ENCODE peak calls at places on chromosomes 11 and 22, in six cellular contexts. T is PC-9, Z is psoas muscle, G is breast epithelium, X is tibial nerve, U is uterus. S is an unnamed sample.

GRCh38 chr11:32430586-32431357 is 4.6 kb downstream of the WT1 start:
- DNase-seq in U (peak; percentile 49), Z (no peak), G (no peak), T (no peak), X (no peak), S (no peak)

GRCh38 chr22:47604563-47604962 is 842.1 kb downstream of the TBC1D22A start:
- DNase-seq in U (no peak), T (no peak), Z (no peak), G (no peak), X (no peak), S (no peak)

GRCh38 chr22:38699143-38699542 is 1.6 kb downstream of the JOSD1 start:
- DNase-seq in U (no peak), X (no peak), G (no peak), T (no peak), Z (no peak), S (no peak)

GRCh38 chr11:132734217-132734616 is 798.1 kb downstream of the OPCML start:
- DNase-seq in G (no peak), X (no peak), T (no peak), U (no peak), Z (no peak), S (no peak)

GRCh38 chr22:30485362-30485988 is 13.7 kb upstream of the SEC14L3 start:
- DNase-seq in Z (peak; percentile 44), U (peak; percentile 43), G (peak; percentile 72), T (peak; percentile 49), X (no peak), S (no peak)

GRCh38 chr11:32340181-32340580 is 95.2 kb downstream of the WT1 start:
- DNase-seq in U (no peak), X (no peak), T (no peak), Z (no peak), G (no peak), S (no peak)

GRCh38 chr22:44395116-44396005 is 82.6 kb upstream of the SHISAL1 start:
- DNase-seq in U (peak; percentile 11), Z (no peak), G (peak; percentile 40), X (no peak), T (peak; percentile 28), S (peak; percentile 76)

GRCh38 chr22:36032611-36033010 is 4.0 kb upstream of the RBFOX2 start:
- DNase-seq in Z (no peak), U (no peak), X (no peak), G (no peak), T (no peak), S (no peak)

GRCh38 chr22:25407859-25408229 is 156.6 kb upstream of the GRK3 start:
- DNase-seq in T (no peak), G (no peak), U (no peak), X (no peak), Z (no peak), S (no peak)

GRCh38 chr11:133897331-133897650 is 52.0 kb upstream of the SPATA19 start:
- DNase-seq in T (no peak), G (no peak), U (no peak), X (no peak), Z (no peak), S (peak; percentile 32)

GRCh38 chr22:22110548-22111266 is 128.1 kb upstream of the TOP3B start:
- DNase-seq in U (peak; percentile 27), X (no peak), G (no peak), Z (no peak), T (no peak), S (no peak)

GRCh38 chr11:110886241-110886640 is 174.0 kb upstream of the ARHGAP20 start:
- DNase-seq in G (no peak), U (no peak), Z (no peak), X (no peak), T (no peak), S (no peak)

GRCh38 chr11:71129624-71130023 is 122.8 kb downstream of the SHANK2 start:
- DNase-seq in T (no peak), X (no peak), G (peak; percentile 35), Z (no peak), U (no peak), S (no peak)

GRCh38 chr11:130454495-130455262 is 6.2 kb downstream of the ADAMTS15 start:
- DNase-seq in G (no peak), T (no peak), U (no peak), Z (no peak), X (no peak), S (no peak)

GRCh38 chr11:95585071-95585751 is 204.4 kb downstream of the FAM76B start:
- DNase-seq in Z (no peak), G (no peak), T (no peak), X (no peak), U (no peak), S (no peak)

GRCh38 chr11:134577801-134578200 is 165.8 kb upstream of the B3GAT1 start:
- DNase-seq in G (peak; percentile 30), X (no peak), U (no peak), Z (no peak), T (no peak), S (no peak)

GRCh38 chr22:35938226-35938625 is 90.4 kb downstream of the RBFOX2 start:
- DNase-seq in T (no peak), G (no peak), X (no peak), U (no peak), Z (no peak), S (no peak)

GRCh38 chr11:2609345-2609744 is 90.4 kb downstream of the KCNQ1OT1 start:
- DNase-seq in T (no peak), G (no peak), U (no peak), Z (no peak), X (no peak), S (no peak)

GRCh38 chr11:88508808-88509581 is 171.5 kb upstream of the CTSC start:
- DNase-seq in X (no peak), U (no peak), G (no peak), T (no peak), Z (peak; percentile 16), S (no peak)

GRCh38 chr11:12684821-12685220 is 10.6 kb downstream of the TEAD1 start:
- DNase-seq in U (no peak), X (no peak), Z (no peak), G (no peak), T (no peak), S (no peak)

GRCh38 chr11:122085264-122085663 is 30.8 kb downstream of the BLID start:
- DNase-seq in U (no peak), Z (no peak), G (no peak), T (no peak), X (no peak), S (no peak)

GRCh38 chr11:2091112-2091746 is 48.0 kb downstream of the IGF2 start:
- DNase-seq in T (no peak), X (no peak), U (no peak), G (peak; percentile 3), Z (no peak), S (no peak)

GRCh38 chr11:47980093-47980906 is at the start of gene PTPRJ:
- DNase-seq in T (no peak), Z (peak; percentile 57), U (peak; percentile 27), X (no peak), G (peak; percentile 64), S (peak; percentile 67)

GRCh38 chr11:63813035-63813562 is at the start of gene SPINDOC:
- DNase-seq in T (no peak), Z (peak; percentile 83), G (peak; percentile 60), X (peak; percentile 52), U (peak; percentile 79), S (no peak)

GRCh38 chr11:2687782-2688191 is 12.0 kb downstream of the KCNQ1OT1 start:
- DNase-seq in G (peak; percentile 49), T (no peak), Z (no peak), X (no peak), U (no peak), S (peak; percentile 52)

GRCh38 chr11:93686812-93687211 is 25.3 kb downstream of the CEP295 start:
- DNase-seq in X (no peak), Z (no peak), G (no peak), T (no peak), U (no peak), S (no peak)
- H3K36me3 ChIP-seq in X (peaks cover 72% of the 10 kb centered on the region), Z (peaks cover 14% of the 10 kb centered on the region), G (peaks cover 6% of the 10 kb centered on the region), T (peaks cover 59% of the 10 kb centered on the region), U (no peaks in the 10 kb centered on the region), S (peaks cover 74% of the 10 kb centered on the region)

GRCh38 chr11:67255864-67256263 is 10.4 kb upstream of the GRK2 start:
- DNase-seq in X (no peak), Z (no peak), G (peak; percentile 37), T (no peak), U (no peak), S (no peak)

GRCh38 chr11:67253872-67254624 is 12.2 kb upstream of the GRK2 start:
- DNase-seq in Z (no peak), U (no peak), T (no peak), X (no peak), G (no peak), S (no peak)

GRCh38 chr11:67254768-67255167 is 11.5 kb upstream of the GRK2 start:
- DNase-seq in Z (no peak), U (no peak), T (no peak), X (no peak), G (no peak), S (peak; percentile 41)

GRCh38 chr11:67255353-67255752 is 10.9 kb upstream of the GRK2 start:
- DNase-seq in X (no peak), G (no peak), U (no peak), Z (no peak), T (no peak), S (no peak)

DNA sequence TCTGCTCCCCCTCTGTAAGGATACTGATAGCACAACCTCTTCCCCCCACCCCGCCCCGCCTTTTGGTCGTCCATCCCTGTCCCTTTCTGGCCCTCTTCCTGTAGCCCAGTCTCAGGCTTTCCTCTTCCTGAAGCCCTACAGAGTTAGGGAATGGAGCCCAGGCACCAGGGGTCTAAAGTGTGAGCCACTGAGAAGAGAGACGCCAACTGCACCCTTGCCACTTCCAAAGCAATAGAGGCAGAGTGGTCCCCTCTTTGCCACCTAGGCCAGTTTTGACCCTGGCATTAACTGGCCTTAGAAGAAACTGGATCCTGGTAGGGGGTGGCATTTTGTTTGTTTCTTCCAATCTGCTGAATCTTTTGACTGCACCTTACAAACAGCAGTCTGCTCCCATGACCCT is 9.8 kb upstream of the GRK2 start:
- DNase-seq in X (no peak), T (no peak), G (no peak), U (no peak), Z (no peak), S (no peak)
- H3K36me3 ChIP-seq in X (peaks cover 62% of the 10 kb centered on the region), T (peaks cover 53% of the 10 kb centered on the region), G (peaks cover 11% of the 10 kb centered on the region), U (no peaks in the 10 kb centered on the region), Z (peaks cover 20% of the 10 kb centered on the region), S (peaks cover 54% of the 10 kb centered on the region)

GRCh38 chr11:103349595-103349994 is 240.4 kb downstream of the DYNC2H1 start:
- DNase-seq in G (no peak), Z (no peak), T (no peak), U (no peak), X (no peak), S (no peak)

GRCh38 chr11:103339485-103339857 is 230.2 kb downstream of the DYNC2H1 start:
- DNase-seq in Z (no peak), G (no peak), U (no peak), X (no peak), T (no peak), S (no peak)

DNA sequence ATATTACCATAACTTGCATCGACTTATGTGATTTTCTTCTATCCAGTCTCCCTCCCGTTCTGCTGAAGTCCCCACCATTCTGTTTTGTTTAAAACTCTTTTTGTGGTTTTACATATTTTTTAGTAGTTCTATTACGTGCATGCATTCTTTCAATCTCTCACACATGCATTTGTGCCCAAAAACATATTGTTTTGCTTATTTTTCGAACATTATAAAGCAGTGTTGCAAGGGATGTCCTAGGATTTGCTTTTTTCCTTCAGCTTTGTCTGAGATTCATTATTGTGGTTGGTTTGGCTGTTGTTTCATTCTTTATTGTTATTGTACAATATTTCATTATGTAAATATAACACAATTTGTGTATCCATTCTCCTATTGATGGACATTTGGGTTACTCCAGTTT is 235.7 kb downstream of the DYNC2H1 start:
- DNase-seq in U (no peak), G (no peak), Z (no peak), X (no peak), T (no peak), S (no peak)
- H3K36me3 ChIP-seq in U (no peaks in the 10 kb centered on the region), G (no peaks in the 10 kb centered on the region), Z (no peaks in the 10 kb centered on the region), X (peaks cover 7% of the 10 kb centered on the region), T (no peaks in the 10 kb centered on the region), S (no peaks in the 10 kb centered on the region)

GRCh38 chr22:31871475-31871874 is 72.9 kb upstream of the YWHAH start:
- DNase-seq in Z (no peak), T (no peak), X (no peak), G (no peak), U (no peak), S (no peak)
- H3K36me3 ChIP-seq in Z (peaks cover 2% of the 10 kb centered on the region), T (no peaks in the 10 kb centered on the region), X (peaks cover 62% of the 10 kb centered on the region), G (no peaks in the 10 kb centered on the region), U (no peaks in the 10 kb centered on the region), S (peaks cover 41% of the 10 kb centered on the region)